ENCODE peak calls at places on chromosomes 13 and 19, in six cellular contexts. W, M, F, I, P and G are unnamed samples.

GRCh38 chr19:8526345-8527062 is 12.5 kb upstream of the ZNF414 start:
- DNase-seq in M (no peak), I (no peak), F (peak), W (no peak), P (peak), G (peak)

GRCh38 chr13:57982782-57983181 is 351.2 kb downstream of the PCDH17 start:
- DNase-seq in I (no peak), W (no peak), F (no peak), M (no peak), P (no peak), G (no peak)

GRCh38 chr13:108780706-108781105 is 151.3 kb downstream of the MYO16 start:
- DNase-seq in P (no peak), M (no peak), W (no peak), I (no peak), F (no peak), G (no peak)

GRCh38 chr13:38308736-38309135 is 40.9 kb upstream of the UFM1 start:
- DNase-seq in F (peak), I (no peak), W (no peak), P (no peak), M (no peak), G (no peak)

GRCh38 chr13:102589291-102589822 is 7.4 kb upstream of the TPP2 start:
- DNase-seq in I (no peak), W (no peak), P (no peak), F (peak), M (no peak), G (no peak)

GRCh38 chr13:94598281-94598680 is 2.3 kb upstream of the TGDS start:
- DNase-seq in I (no peak), W (no peak), F (no peak), P (no peak), M (no peak), G (no peak)

GRCh38 chr19:927044-927706 is 1.3 kb downstream of the ARID3A start:
- DNase-seq in M (no peak), I (no peak), W (no peak), P (peak), F (peak), G (no peak)

GRCh38 chr19:37931941-37932655 is 25.1 kb downstream of the SIPA1L3 start:
- DNase-seq in W (peak), P (peak), F (peak), I (no peak), M (no peak), G (no peak)

GRCh38 chr13:107649071-107649470 is 566.3 kb downstream of the LIG4 start:
- DNase-seq in P (no peak), W (no peak), I (no peak), F (no peak), M (no peak), G (no peak)

GRCh38 chr13:40440990-40441820 is 225.2 kb downstream of the FOXO1 start:
- DNase-seq in F (peak), P (peak), I (no peak), W (no peak), M (no peak), G (peak)

GRCh38 chr19:10364644-10365043 is 15.7 kb downstream of the TYK2 start:
- DNase-seq in I (no peak), F (no peak), W (no peak), P (no peak), M (no peak), G (no peak)

GRCh38 chr19:49710372-49710951 is 19.5 kb downstream of the CPT1C start:
- DNase-seq in W (no peak), M (no peak), P (no peak), F (peak), I (no peak), G (peak)

GRCh38 chr13:31328549-31329229 is 128.9 kb downstream of the B3GLCT start:
- DNase-seq in W (no peak), I (no peak), M (no peak), P (no peak), F (no peak), G (no peak)

GRCh38 chr19:35264281-35265125 is 4.3 kb upstream of the USF2 start:
- DNase-seq in F (no peak), P (peak), W (peak), I (no peak), M (no peak), G (no peak)

GRCh38 chr19:29680447-29680846 is 15.2 kb downstream of the PLEKHF1 start:
- DNase-seq in F (peak), I (peak), M (peak), P (peak), W (peak), G (peak)

GRCh38 chr13:106367361-106367781 is 168.1 kb downstream of the EFNB2 start:
- DNase-seq in M (no peak), W (no peak), I (no peak), P (no peak), F (no peak), G (no peak)

GRCh38 chr13:77833331-77833863 is 85.2 kb downstream of the EDNRB start:
- DNase-seq in F (peak), I (no peak), P (no peak), W (no peak), M (no peak), G (no peak)

GRCh38 chr19:16814526-16815100 is 14.6 kb upstream of the SIN3B start:
- DNase-seq in I (no peak), P (no peak), W (no peak), M (no peak), F (no peak), G (no peak)

GRCh38 chr13:69178000-69178399 is 929.6 kb upstream of the ATXN8OS start:
- DNase-seq in F (no peak), I (no peak), W (no peak), P (no peak), M (no peak), G (no peak)

GRCh38 chr19:37933965-37934364 is 27.0 kb downstream of the SIPA1L3 start:
- DNase-seq in W (no peak), F (no peak), M (no peak), I (no peak), P (peak), G (peak)

GRCh38 chr13:100835695-100836094 is 161.1 kb upstream of the TMTC4 start:
- DNase-seq in I (no peak), F (no peak), W (no peak), M (no peak), P (no peak), G (no peak)

GRCh38 chr19:51572908-51573307 is 1.8 kb downstream of the ZNF175 start:
- DNase-seq in I (no peak), M (no peak), P (no peak), W (no peak), F (peak), G (peak)

GRCh38 chr13:76854894-76855293 is 31.3 kb downstream of the KCTD12 start:
- DNase-seq in M (no peak), F (peak), I (no peak), W (no peak), P (no peak), G (peak)

GRCh38 chr19:45999653-46000121 is 4.4 kb downstream of the CCDC61 start:
- DNase-seq in P (peak), F (peak), I (no peak), W (no peak), M (no peak), G (no peak)

GRCh38 chr19:31269425-31270127 is 79.7 kb downstream of the TSHZ3 start:
- DNase-seq in W (no peak), M (no peak), P (no peak), I (no peak), F (no peak), G (peak)